ENCODE peak calls at places on chromosomes 16 and 17, in seven cellular contexts. U, J, C, D, Z, V and L are unnamed samples.

GRCh38 chr17:40062347-40063033 is at the start of gene THRA:
- DNase-seq in Z (peak), U (peak), D (peak), J (peak), V (peak), C (peak), L (peak)

GRCh38 chr16:89770367-89770766 is 46.1 kb downstream of the FANCA start:
- DNase-seq in U (no peak), V (no peak), D (no peak), Z (no peak), J (no peak), C (no peak), L (no peak)

GRCh38 chr17:56866076-56866475 is 32.1 kb downstream of the DGKE start:
- DNase-seq in D (no peak), J (no peak), V (no peak), U (no peak), C (no peak), Z (no peak), L (no peak)

GRCh38 chr17:77330602-77331081 is 189.9 kb downstream of the SEC14L1 start:
- DNase-seq in J (peak), Z (no peak), C (peak), V (no peak), D (no peak), U (no peak), L (no peak)

GRCh38 chr16:71746442-71747046 is 22.0 kb upstream of the PHLPP2 start:
- DNase-seq in U (peak), Z (no peak), V (no peak), D (peak), C (no peak), J (peak), L (peak)

GRCh38 chr16:81242977-81243618 is 4.6 kb downstream of the BCO1 start:
- DNase-seq in V (no peak), J (no peak), D (no peak), U (no peak), C (no peak), Z (no peak), L (no peak)

GRCh38 chr17:5194346-5194745 is 2.7 kb upstream of the ZNF594 start:
- DNase-seq in C (no peak), U (no peak), D (no peak), J (no peak), Z (no peak), V (no peak), L (no peak)

GRCh38 chr16:89712476-89712805 is 8.3 kb downstream of the VPS9D1 start:
- DNase-seq in C (no peak), Z (no peak), J (no peak), V (no peak), U (no peak), D (no peak), L (no peak)

GRCh38 chr16:53968896-53969295 is 264.9 kb downstream of the FTO start:
- DNase-seq in J (no peak), V (no peak), U (no peak), Z (no peak), D (no peak), C (no peak), L (no peak)

GRCh38 chr16:79093554-79093967 is 507.0 kb downstream of the MAF start:
- DNase-seq in Z (peak), V (no peak), U (no peak), J (no peak), D (no peak), C (no peak), L (no peak)

GRCh38 chr16:88789593-88789992 is 4.6 kb upstream of the PIEZO1 start:
- DNase-seq in U (no peak), Z (peak), V (no peak), D (no peak), J (no peak), C (no peak), L (no peak)

GRCh38 chr16:68539704-68540370 is 746 bp downstream of the ZFP90 start:
- DNase-seq in J (peak), U (no peak), C (no peak), D (peak), Z (no peak), V (no peak), L (peak)

GRCh38 chr17:17700251-17700969 is 19.2 kb downstream of the RAI1 start:
- DNase-seq in J (no peak), V (no peak), D (no peak), Z (no peak), C (no peak), U (no peak), L (no peak)

GRCh38 chr16:46691720-46692119 is 2.3 kb downstream of the ORC6 start:
- DNase-seq in Z (no peak), D (no peak), C (no peak), J (no peak), V (no peak), U (no peak), L (peak)

GRCh38 chr16:77840623-77841274 is 52.4 kb downstream of the VAT1L start:
- DNase-seq in U (no peak), V (no peak), D (no peak), C (no peak), J (no peak), Z (no peak), L (no peak)

GRCh38 chr16:62190426-62190825 is 154.2 kb upstream of the CDH8 start:
- DNase-seq in U (no peak), V (no peak), D (no peak), Z (no peak), J (no peak), C (no peak), L (peak)

GRCh38 chr16:18932243-18932997 is 6.2 kb upstream of the SMG1 start:
- DNase-seq in J (no peak), Z (no peak), D (no peak), C (no peak), V (no peak), U (no peak), L (no peak)

GRCh38 chr17:1647802-1648581 is 1.7 kb downstream of the RILP start:
- DNase-seq in U (no peak), C (no peak), Z (peak), D (no peak), V (no peak), J (no peak), L (no peak)

GRCh38 chr17:46057366-46057765 is 58.3 kb downstream of the STH start:
- DNase-seq in V (no peak), J (no peak), U (no peak), C (no peak), Z (no peak), D (no peak), L (peak)

GRCh38 chr17:923633-924032 is 55.9 kb downstream of the NXN start:
- DNase-seq in J (no peak), Z (no peak), U (no peak), D (no peak), V (no peak), C (no peak), L (no peak)

GRCh38 chr16:31664683-31665482 is 137.2 kb downstream of the AHSP start:
- DNase-seq in D (no peak), Z (no peak), C (no peak), U (no peak), V (no peak), J (no peak), L (no peak)

GRCh38 chr17:9905902-9906301 is 831 bp upstream of the RCVRN start:
- DNase-seq in V (peak), C (no peak), J (peak), U (peak), Z (no peak), D (peak), L (peak)

GRCh38 chr16:2512920-2513404 is 790 bp upstream of the ATP6V0C start:
- DNase-seq in J (peak), U (no peak), C (no peak), Z (peak), D (peak), V (no peak), L (no peak)

GRCh38 chr16:85157813-85158701 is 45.8 kb upstream of the CIBAR2 start:
- DNase-seq in Z (no peak), V (no peak), J (no peak), C (no peak), D (no peak), U (no peak), L (peak)

GRCh38 chr17:78284146-78284545 is 52.7 kb downstream of the TMEM235 start:
- DNase-seq in J (no peak), D (no peak), U (no peak), V (no peak), C (no peak), Z (no peak), L (no peak)

GRCh38 chr17:36592711-36593321 is 1.1 kb downstream of the DHRS11 start:
- DNase-seq in Z (peak), C (no peak), U (no peak), D (no peak), V (no peak), J (no peak), L (no peak)

GRCh38 chr16:19330801-19331484 is 45.4 kb downstream of the CLEC19A start:
- DNase-seq in U (peak), V (no peak), C (no peak), Z (no peak), J (no peak), D (no peak), L (no peak)

GRCh38 chr17:58325289-58325726 is 3.3 kb downstream of the TSPOAP1 start:
- DNase-seq in J (no peak), D (no peak), V (peak), U (no peak), Z (no peak), C (no peak), L (peak)

GRCh38 chr17:77453613-77454559 is 313.1 kb downstream of the SEC14L1 start:
- DNase-seq in C (no peak), Z (no peak), V (no peak), D (peak), J (peak), U (no peak), L (peak)

GRCh38 chr16:89177501-89177900 is 6.0 kb downstream of the CDH15 start:
- DNase-seq in J (no peak), Z (no peak), U (no peak), D (no peak), C (no peak), V (no peak), L (no peak)

GRCh38 chr17:58960068-58960467 is 146.6 kb downstream of the TRIM37 start:
- DNase-seq in Z (no peak), D (peak), U (peak), C (no peak), J (peak), V (no peak), L (peak)

GRCh38 chr17:78185981-78186688 is 717 bp downstream of the TK1 start:
- DNase-seq in V (no peak), J (no peak), U (peak), D (no peak), Z (peak), C (no peak), L (peak)

GRCh38 chr17:38815576-38816193 is 9.4 kb downstream of the CWC25 start:
- DNase-seq in V (no peak), D (no peak), J (no peak), Z (no peak), U (peak), C (no peak), L (peak)
- TF ChIP-seq CTCF in V (no peak), D (peak), J (no peak), Z (no peak), U (peak), C (no peak), L (peak)

GRCh38 chr16:10519929-10520868 is 60.2 kb downstream of the EMP2 start:
- DNase-seq in Z (no peak), D (no peak), V (no peak), C (no peak), U (peak), J (no peak), L (no peak)

GRCh38 chr16:10523025-10523424 is 57.4 kb downstream of the EMP2 start:
- DNase-seq in Z (no peak), J (no peak), C (no peak), D (no peak), U (no peak), V (no peak), L (peak)

GRCh38 chr16:10519297-10519696 is 61.1 kb downstream of the EMP2 start:
- DNase-seq in C (no peak), J (no peak), Z (no peak), V (no peak), U (no peak), D (no peak), L (no peak)

GRCh38 chr16:10520869-10521578 is 59.4 kb downstream of the EMP2 start:
- DNase-seq in C (no peak), J (no peak), D (no peak), U (no peak), Z (no peak), V (no peak), L (no peak)

DNA sequence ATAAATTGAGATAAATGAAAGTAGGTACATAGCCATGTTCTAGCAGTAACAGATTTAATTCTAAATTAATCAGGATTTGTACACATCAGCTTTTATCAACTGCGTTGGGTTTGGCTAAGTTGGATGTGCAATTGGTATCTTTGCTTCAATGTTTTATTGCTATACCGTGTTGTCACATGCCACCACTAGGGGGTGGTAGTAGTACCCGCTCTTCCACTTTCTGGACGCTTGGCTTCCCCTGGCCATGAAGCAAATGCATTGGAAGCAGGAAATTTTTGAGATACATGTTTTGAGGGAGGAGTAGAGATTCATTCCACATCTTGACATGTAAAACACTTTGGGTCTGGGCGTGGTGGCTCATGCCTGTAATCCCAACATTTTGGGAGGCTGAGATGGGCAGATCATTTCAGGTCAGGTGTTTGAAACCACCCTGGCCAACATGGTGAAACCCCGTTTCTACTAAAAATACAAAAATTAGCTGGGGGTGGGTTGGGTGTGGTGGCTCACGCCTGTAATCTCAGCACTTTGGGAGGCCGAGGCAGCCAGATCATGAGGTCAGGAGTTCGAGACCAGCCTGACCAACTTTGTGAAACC is 58.6 kb downstream of the EMP2 start:
- DNase-seq in U (peak), V (peak), J (peak), D (peak), C (peak), Z (no peak), L (peak)
- TF ChIP-seq CTCF in U (peak), V (peak), J (peak), D (peak), C (peak), Z (peak), L (peak)

GRCh38 chr16:66167564-66168291 is 198.8 kb upstream of the CDH5 start:
- DNase-seq in V (no peak), J (no peak), D (no peak), U (no peak), Z (no peak), C (no peak), L (no peak)
- TF ChIP-seq CTCF in V (peak), J (no peak), D (no peak), U (no peak), Z (no peak), C (no peak), L (no peak)

GRCh38 chr17:76123749-76124581 is 17.1 kb downstream of the FOXJ1 start:
- DNase-seq in J (peak), U (no peak), C (no peak), V (no peak), Z (peak), D (no peak), L (peak)

GRCh38 chr17:76125922-76126321 is 15.1 kb downstream of the FOXJ1 start:
- DNase-seq in C (no peak), D (no peak), J (no peak), Z (no peak), V (no peak), U (no peak), L (no peak)

GRCh38 chr17:76123127-76123499 is 17.9 kb downstream of the FOXJ1 start:
- DNase-seq in D (no peak), V (no peak), C (no peak), U (no peak), J (no peak), Z (no peak), L (no peak)

GRCh38 chr17:76125391-76125675 is 15.7 kb downstream of the FOXJ1 start:
- DNase-seq in U (no peak), C (no peak), J (no peak), Z (no peak), V (no peak), D (no peak), L (no peak)

DNA sequence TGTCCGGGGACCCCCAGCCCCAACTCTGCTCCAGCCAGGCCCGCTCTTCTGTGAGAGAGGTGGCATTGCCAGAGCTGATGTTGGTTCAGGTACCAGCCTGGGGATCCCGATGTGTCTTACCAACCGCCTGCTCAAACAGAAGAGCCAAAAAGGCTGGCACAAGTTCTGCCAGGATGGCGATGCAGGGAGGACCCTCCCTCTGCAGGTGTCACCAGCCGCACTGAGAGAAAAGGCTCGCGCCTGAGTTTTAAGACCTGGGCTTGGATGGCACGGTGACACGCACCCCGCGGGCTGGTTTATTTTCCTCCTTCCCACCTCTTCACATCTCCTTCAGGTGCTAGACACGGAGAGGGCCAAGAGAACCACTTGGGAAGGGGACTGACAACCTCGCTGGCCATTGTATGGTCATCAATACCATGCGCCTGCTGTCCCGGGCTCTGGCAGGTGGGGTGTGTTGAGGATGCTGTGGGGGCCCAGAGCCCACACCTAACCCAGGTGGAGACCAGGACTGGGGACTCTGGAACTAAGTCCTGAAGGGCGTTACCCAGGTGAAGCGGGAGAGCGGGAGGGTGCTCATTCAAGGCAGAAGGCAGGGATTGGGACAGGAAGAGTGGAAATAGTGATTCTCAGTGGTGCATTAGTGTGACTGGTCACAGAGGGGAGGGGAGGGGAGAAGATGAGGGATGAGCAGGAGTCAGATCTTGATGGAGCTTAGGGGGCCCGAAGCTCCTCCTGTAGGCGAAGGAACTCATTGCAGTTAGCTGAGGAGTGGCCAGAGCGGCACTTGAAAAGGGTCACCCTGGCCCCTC is 16.3 kb downstream of the FOXJ1 start:
- DNase-seq in U (peak), C (no peak), J (no peak), Z (peak), D (no peak), V (no peak), L (peak)
- TF ChIP-seq CTCF in U (no peak), C (no peak), J (no peak), Z (no peak), D (peak), V (peak), L (peak)

GRCh38 chr17:22695228-22695619 is 1002.9 kb downstream of the KCNJ18 start:
- DNase-seq in Z (no peak), C (no peak), J (no peak), U (no peak), D (no peak), V (no peak), L (no peak)
- TF ChIP-seq CTCF in Z (no peak), C (no peak), J (no peak), U (no peak), D (no peak), V (no peak), L (no peak)

GRCh38 chr17:38402897-38403296 is 25.4 kb upstream of the ARHGAP23 start:
- DNase-seq in V (no peak), U (no peak), Z (no peak), J (no peak), C (no peak), D (no peak), L (no peak)
- TF ChIP-seq CTCF in V (no peak), U (no peak), Z (no peak), J (no peak), C (no peak), D (peak), L (no peak)

GRCh38 chr16:65126845-65127624 is 5.2 kb upstream of the CDH11 start:
- DNase-seq in V (no peak), D (no peak), J (no peak), U (no peak), C (no peak), Z (no peak), L (no peak)
- TF ChIP-seq CTCF in V (peak), D (peak), J (no peak), U (no peak), C (peak), Z (peak), L (peak)

GRCh38 chr17:30113213-30113612 is 3.4 kb upstream of the NSRP1 start:
- DNase-seq in J (no peak), Z (no peak), U (no peak), C (no peak), D (no peak), V (no peak), L (peak)

GRCh38 chr17:30116345-30116660 is 313 bp upstream of the NSRP1 start:
- DNase-seq in V (no peak), J (no peak), Z (no peak), D (no peak), U (peak), C (no peak), L (no peak)

GRCh38 chr17:30116661-30117547 is at the start of gene NSRP1:
- DNase-seq in V (peak), U (peak), Z (peak), C (peak), J (peak), D (peak), L (peak)

GRCh38 chr17:30112794-30113193 is 3.8 kb upstream of the NSRP1 start:
- DNase-seq in C (no peak), Z (no peak), D (peak), U (no peak), J (no peak), V (no peak), L (no peak)

GRCh38 chr17:30117548-30118155 is 1.0 kb downstream of the NSRP1 start:
- DNase-seq in V (no peak), J (no peak), C (no peak), Z (no peak), D (no peak), U (no peak), L (no peak)
- TF ChIP-seq CTCF in V (no peak), J (no peak), C (no peak), Z (no peak), D (no peak), U (no peak), L (no peak)

GRCh38 chr17:81371910-81372760 is 23.1 kb upstream of the BAHCC1 start:
- DNase-seq in V (no peak), J (no peak), C (no peak), U (peak), Z (peak), D (no peak), L (no peak)
- TF ChIP-seq CTCF in V (peak), J (no peak), C (no peak), U (peak), Z (peak), D (peak), L (no peak)

GRCh38 chr17:81176656-81177055 is 10.6 kb upstream of the AATK start:
- DNase-seq in Z (no peak), V (no peak), J (no peak), D (no peak), U (no peak), C (no peak), L (no peak)
- TF ChIP-seq CTCF in Z (peak), V (no peak), J (no peak), D (no peak), U (no peak), C (no peak), L (no peak)